ENCODE peak calls at places on chromosomes 12 and 14, in six cellular contexts. F, A, Q, N, U and J are unnamed samples.

GRCh38 chr12:4939418-4940023 is 29.8 kb downstream of the KCNA1 start:
- DNase-seq in N (no peak), A (no peak), Q (peak; percentile 30), F (no peak), U (no peak), J (no peak)

GRCh38 chr12:116736962-116737773 is 701 bp downstream of the SPRING1 start:
- DNase-seq in Q (peak; percentile 39), N (no peak), U (peak; percentile 44), F (no peak), A (no peak), J (no peak)

GRCh38 chr14:68307769-68308168 is 485.1 kb downstream of the ZFP36L1 start:
- DNase-seq in Q (peak; percentile 45), F (no peak), U (no peak), N (no peak), A (peak; percentile 9), J (no peak)

GRCh38 chr14:68373847-68374582 is 418.9 kb downstream of the ZFP36L1 start:
- DNase-seq in F (no peak), U (no peak), N (no peak), Q (no peak), A (no peak), J (no peak)

GRCh38 chr12:100114574-100114973 is 28.1 kb downstream of the BLTP3B start:
- DNase-seq in Q (peak; percentile 21), N (no peak), F (no peak), U (no peak), A (peak; percentile 25), J (no peak)

GRCh38 chr12:8819676-8819980 is 2.8 kb upstream of the A2ML1 start:
- DNase-seq in A (no peak), N (no peak), U (no peak), F (no peak), Q (no peak), J (no peak)

GRCh38 chr14:89509891-89510290 is 92.9 kb upstream of the FOXN3 start:
- DNase-seq in A (peak; percentile 57), N (no peak), Q (no peak), U (no peak), F (peak; percentile 28), J (no peak)

GRCh38 chr12:32030151-32030550 is 70.9 kb downstream of the RESF1 start:
- DNase-seq in Q (no peak), U (no peak), A (no peak), N (no peak), F (no peak), J (no peak)

GRCh38 chr12:16506394-16506793 is 99.6 kb downstream of the LMO3 start:
- DNase-seq in A (no peak), U (no peak), F (no peak), Q (no peak), N (no peak), J (no peak)

GRCh38 chr12:16300706-16301105 is 23.2 kb upstream of the SLC15A5 start:
- DNase-seq in A (no peak), U (no peak), N (peak; percentile 50), F (peak; percentile 39), Q (peak; percentile 23), J (peak; percentile 69)

GRCh38 chr12:51320695-51321320 is 3.2 kb downstream of the BIN2 start:
- DNase-seq in A (no peak), U (no peak), Q (peak; percentile 46), F (no peak), N (no peak), J (no peak)

GRCh38 chr14:101019974-101020710 is 116.6 kb upstream of the RTL1 start:
- DNase-seq in U (no peak), F (no peak), N (no peak), A (no peak), Q (no peak), J (peak; percentile 40)

GRCh38 chr14:97459180-97459579 is 662.0 kb downstream of the VRK1 start:
- DNase-seq in U (no peak), N (no peak), Q (no peak), A (no peak), F (no peak), J (no peak)